ENCODE peak calls at places on chromosomes 7 and 10, in six cellular contexts. W is breast epithelium, I is lower lobe of right lung, Z is Panc1, F is lung, Y is tibial nerve. B is an unnamed sample.
A peak's percentile ranks its signal among the peaks of the same experiment; 100 is the strongest.

GRCh38 chr7:150904342-150904909 is 52.1 kb downstream of the AOC1 start:
- DNase-seq in W (no peak), I (no peak), Z (no peak), F (no peak), Y (no peak), B (no peak)

GRCh38 chr10:7525314-7526016 is 114.6 kb upstream of the SFMBT2 start:
- DNase-seq in W (peak; percentile 35), I (no peak), Z (peak; percentile 62), F (peak; percentile 64), Y (peak; percentile 93), B (peak; percentile 46)

GRCh38 chr10:22670796-22671195 is 43.6 kb downstream of the PIP4K2A start:
- DNase-seq in W (no peak), I (no peak), Z (no peak), F (no peak), Y (no peak), B (no peak)

GRCh38 chr7:12458520-12459131 is 55.0 kb upstream of the VWDE start:
- DNase-seq in W (no peak), I (no peak), Z (no peak), F (no peak), Y (no peak), B (no peak)

GRCh38 chr10:70685461-70685911 is 13.2 kb downstream of the ADAMTS14 start:
- DNase-seq in W (no peak), I (no peak), Z (no peak), F (no peak), Y (no peak), B (no peak)

GRCh38 chr10:103926722-103927319 is 8.8 kb upstream of the STN1 start:
- DNase-seq in W (no peak), I (no peak), Z (no peak), F (no peak), Y (no peak), B (no peak)

GRCh38 chr7:151431768-151432311 is 8.1 kb downstream of the CRYGN start:
- DNase-seq in W (no peak), I (no peak), Z (no peak), F (no peak), Y (no peak), B (no peak)

GRCh38 chr10:62016477-62017140 is 115.1 kb downstream of the ARID5B start:
- DNase-seq in W (no peak), I (no peak), Z (no peak), F (no peak), Y (no peak), B (no peak)

GRCh38 chr7:33062023-33062781 is at the start of gene NT5C3A:
- DNase-seq in W (no peak), I (no peak), Z (no peak), F (peak; percentile 35), Y (peak; percentile 8), B (peak; percentile 48)

GRCh38 chr10:21496285-21497176 is 29.0 kb downstream of the SKIDA1 start:
- DNase-seq in W (no peak), I (peak; percentile 63), Z (no peak), F (peak; percentile 46), Y (peak; percentile 46), B (peak; percentile 40)

GRCh38 chr7:78326189-78326588 is 527.6 kb downstream of the PHTF2 start:
- DNase-seq in W (no peak), I (no peak), Z (no peak), F (no peak), Y (no peak), B (no peak)

GRCh38 chr10:102535481-102536147 is 31.8 kb downstream of the SUFU start:
- DNase-seq in W (no peak), I (no peak), Z (no peak), F (no peak), Y (no peak), B (peak; percentile 18)

DNA sequence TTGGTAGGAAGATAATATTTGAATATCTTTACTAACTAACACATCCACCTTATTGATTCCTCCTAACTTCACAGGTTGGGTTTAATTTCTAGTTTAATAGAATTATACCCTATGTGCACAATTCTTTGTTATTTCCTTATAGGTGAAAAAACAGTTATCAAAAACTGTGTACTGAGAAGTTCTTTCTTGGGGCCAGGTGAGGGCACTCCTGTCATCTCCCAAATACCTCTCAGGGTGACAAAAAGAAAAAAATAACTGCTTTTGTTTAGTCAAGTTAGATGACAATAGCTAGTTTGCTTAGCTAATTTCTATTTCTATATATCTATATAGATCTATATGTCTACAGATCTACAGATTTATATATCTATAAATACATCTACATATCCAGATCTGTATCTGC is 10.1 kb downstream of the FZD8 start:
- DNase-seq in W (no peak), I (no peak), Z (no peak), F (no peak), Y (no peak), B (no peak)
- TF ChIP-seq CTCF in W (no peak), I (no peak), Z (no peak), F (no peak), Y (no peak), B (no peak)

GRCh38 chr10:74826142-74827044 is at the start of gene KAT6B:
- DNase-seq in W (peak; percentile 100), I (peak; percentile 100), Z (peak; percentile 100), F (peak; percentile 100), Y (peak; percentile 100), B (peak; percentile 100)
- H3K4me1 ChIP-seq in W (no peaks in the 10 kb centered on the region), I (peaks cover 52% of the 10 kb centered on the region), Z (peaks cover 41% of the 10 kb centered on the region), F (peaks cover 8% of the 10 kb centered on the region), Y (no peaks in the 10 kb centered on the region), B (peaks cover 22% of the 10 kb centered on the region)

DNA sequence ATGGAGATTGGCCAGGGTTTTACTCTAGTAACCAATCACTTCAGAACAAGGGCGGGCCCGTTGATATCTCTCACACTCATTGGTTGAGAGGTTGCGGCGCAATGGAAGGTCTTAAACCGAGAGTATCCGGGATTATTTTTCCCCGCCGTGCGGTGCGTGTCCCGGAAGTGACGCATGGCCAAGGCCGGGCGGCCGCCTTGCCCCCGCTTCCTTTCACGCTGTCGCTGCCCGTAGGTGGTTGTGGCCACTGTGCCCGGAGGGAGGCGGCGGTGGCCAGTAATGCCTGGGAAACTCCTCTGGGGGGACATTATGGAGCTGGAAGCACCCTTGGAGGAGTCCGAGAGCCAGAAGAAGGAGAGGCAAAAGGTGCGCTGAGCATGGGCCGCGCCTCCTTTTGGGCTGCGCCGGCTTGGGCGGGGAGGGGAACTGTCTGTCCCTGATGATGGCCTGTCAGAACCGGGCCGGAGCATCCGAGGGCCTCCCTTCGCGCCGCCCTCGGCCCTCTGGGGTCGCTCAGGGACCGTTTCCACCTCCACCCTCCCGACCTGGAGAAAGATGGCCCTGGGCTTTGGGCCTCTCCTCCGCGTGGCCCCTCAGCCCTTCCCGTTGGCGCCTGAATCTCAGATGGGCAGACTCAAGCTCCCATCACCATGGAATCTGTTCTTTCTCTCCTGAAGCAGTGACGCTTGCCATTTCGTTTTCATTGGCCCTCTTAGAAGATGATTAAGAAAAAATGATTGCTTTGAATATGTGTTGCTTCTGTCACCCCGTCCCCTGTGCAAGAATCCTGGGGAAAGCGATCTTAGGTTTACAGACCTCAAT is at the start of gene DDX50:
- DNase-seq in W (peak; percentile 99), I (peak; percentile 97), Z (peak; percentile 99), F (peak; percentile 98), Y (peak; percentile 99), B (peak; percentile 95)
- TF ChIP-seq CTCF in W (peak; percentile 15), I (peak; percentile 29), Z (no peak), F (no peak), Y (peak; percentile 47), B (no peak)

DNA sequence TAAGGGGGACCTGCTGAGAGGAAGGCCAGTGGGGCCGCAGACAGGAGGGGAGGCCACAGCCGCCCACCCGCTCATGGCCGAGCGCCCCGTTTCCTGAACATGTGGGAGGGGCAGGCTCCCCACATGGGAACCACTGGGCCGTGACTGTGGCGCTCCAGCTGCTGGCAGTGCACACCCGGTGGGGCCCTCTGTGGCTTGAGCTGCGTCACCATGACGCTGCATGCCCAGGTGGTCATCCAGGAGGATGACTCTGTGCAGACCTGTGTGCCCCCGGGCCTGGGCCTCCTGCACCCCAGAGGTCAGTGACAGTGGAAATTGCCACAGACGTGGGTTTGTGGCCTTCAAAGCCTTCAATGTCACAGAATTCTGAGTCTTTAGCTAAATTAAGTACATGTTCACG is 85.1 kb downstream of the MGMT start:
- DNase-seq in W (no peak), I (no peak), Z (no peak), F (no peak), Y (no peak), B (peak; percentile 55)
- H3K4me1 ChIP-seq in W (no peaks in the 10 kb centered on the region), I (no peaks in the 10 kb centered on the region), Z (no peaks in the 10 kb centered on the region), F (no peaks in the 10 kb centered on the region), Y (no peaks in the 10 kb centered on the region), B (no peaks in the 10 kb centered on the region)

GRCh38 chr7:51789494-51789893 is 472.9 kb upstream of the COBL start:
- DNase-seq in W (no peak), I (no peak), Z (no peak), F (no peak), Y (no peak), B (no peak)
- TF ChIP-seq CTCF in W (no peak), I (no peak), Z (peak; percentile 24), F (no peak), Y (no peak), B (no peak)

B was measured in pancreas.